ENCODE peak calls at places on chromosomes 11 and 22, in four cellular contexts. K, F, D and P are unnamed samples.

GRCh38 chr22:37032535-37033460 is 13.3 kb downstream of the MPST start:
- DNase-seq in K (no peak), F (no peak), D (peak), P (peak)

GRCh38 chr22:43088616-43088978 is 594 bp downstream of the TTLL1 start:
- DNase-seq in D (no peak), F (no peak), K (peak), P (no peak)

GRCh38 chr11:8689726-8690255 is 7.2 kb downstream of the RPL27A start:
- DNase-seq in F (no peak), D (peak), K (no peak), P (peak)

GRCh38 chr11:61270354-61271070 is 24.6 kb downstream of the VWCE start:
- DNase-seq in K (no peak), D (peak), F (no peak), P (peak)

GRCh38 chr11:77557553-77557952 is 32.2 kb upstream of the AQP11 start:
- DNase-seq in F (no peak), D (peak), K (peak), P (peak)

GRCh38 chr11:101718406-101718805 is 134.6 kb upstream of the TRPC6 start:
- DNase-seq in D (no peak), K (no peak), F (no peak), P (peak)

GRCh38 chr11:20363149-20363499 is 390 bp upstream of the HTATIP2 start:
- DNase-seq in K (no peak), F (no peak), D (no peak), P (no peak)

GRCh38 chr22:43113516-43114251 is 3.1 kb downstream of the BIK start:
- DNase-seq in F (peak), D (no peak), K (no peak), P (no peak)

GRCh38 chr22:42974223-42974622 is 40.7 kb downstream of the PACSIN2 start:
- DNase-seq in F (no peak), D (no peak), K (no peak), P (no peak)

GRCh38 chr11:133951484-133952198 is 5.1 kb downstream of the IGSF9B start:
- DNase-seq in F (no peak), D (peak), K (no peak), P (peak)

GRCh38 chr11:9765320-9766101 is 101.6 kb downstream of the SWAP70 start:
- DNase-seq in D (peak), K (no peak), F (no peak), P (peak)

GRCh38 chr11:43905788-43906187 is 25.2 kb downstream of the ALKBH3 start:
- DNase-seq in F (no peak), D (peak), K (peak), P (peak)

GRCh38 chr11:104618949-104619348 is 279.3 kb downstream of the CASP12 start:
- DNase-seq in K (peak), D (no peak), F (no peak), P (no peak)

GRCh38 chr22:39360674-39361413 is 11.1 kb downstream of the SYNGR1 start:
- DNase-seq in F (no peak), D (peak), K (no peak), P (no peak)

GRCh38 chr11:77401486-77402217 is 72.2 kb downstream of the PAK1 start:
- DNase-seq in F (peak), K (no peak), D (no peak), P (no peak)

GRCh38 chr11:96124155-96124554 is 200.2 kb upstream of the MTMR2 start:
- DNase-seq in K (no peak), F (no peak), D (no peak), P (no peak)

GRCh38 chr11:72642815-72643511 is 31.3 kb downstream of the PDE2A start:
- DNase-seq in K (no peak), D (peak), F (peak), P (peak)

GRCh38 chr11:86128914-86129313 is 60.0 kb upstream of the PICALM start:
- DNase-seq in K (no peak), D (no peak), F (no peak), P (no peak)

GRCh38 chr11:5922749-5923426 is 19.2 kb upstream of the OR56A3 start:
- DNase-seq in K (peak), D (no peak), F (no peak), P (no peak)

GRCh38 chr22:20498913-20499312 is 3.3 kb upstream of the KLHL22 start:
- DNase-seq in D (no peak), K (no peak), F (no peak), P (no peak)

GRCh38 chr22:41775976-41776375 is 24.5 kb upstream of the CCDC134 start:
- DNase-seq in F (no peak), K (no peak), D (no peak), P (no peak)

GRCh38 chr11:116890193-116890592 is 52.8 kb upstream of the APOA1 start:
- DNase-seq in K (no peak), F (no peak), D (no peak), P (peak)

GRCh38 chr22:43126506-43127165 is 16.1 kb downstream of the BIK start:
- DNase-seq in F (no peak), K (no peak), D (peak), P (peak)

GRCh38 chr22:44658371-44658953 is 43.5 kb upstream of the PRR5 start:
- DNase-seq in D (peak), K (peak), F (no peak), P (peak)

GRCh38 chr11:12777208-12777874 is 103.1 kb downstream of the TEAD1 start:
- DNase-seq in D (peak), F (peak), K (no peak), P (peak)

GRCh38 chr11:81497202-81497804 is 1236.4 kb downstream of the FAM181B start:
- DNase-seq in K (peak), F (peak), D (peak), P (peak)

GRCh38 chr22:33002035-33002434 is 56.1 kb downstream of the SYN3 start:
- DNase-seq in K (no peak), D (no peak), F (no peak), P (no peak)

GRCh38 chr11:44632466-44633123 is 67.1 kb downstream of the CD82 start:
- DNase-seq in D (peak), F (no peak), K (no peak), P (no peak)